ENCODE peak calls at places on chromosomes 3 and 15, in nine cellular contexts. One of them, this sample, is unnamed.

GRCh38 chr15:70378126-70379031 is 280.7 kb upstream of the TLE3 start:
- DNase-seq in mesothelial cell of epicardium: peak
- DNase-seq in HL-60: no peak
- DNase-seq in sciatic nerve: peak
- DNase-seq in heart right ventricle: no peak
- DNase-seq in amniotic epithelial cell: no peak
- DNase-seq in Calu3: no peak
- DNase-seq in KBM-7: no peak
- DNase-seq in RWPE2: no peak
- DNase-seq in this sample: no peak

GRCh38 chr3:71702131-71703024 is 22.8 kb downstream of the EIF4E3 start:
- DNase-seq in mesothelial cell of epicardium: no peak
- DNase-seq in HL-60: peak
- DNase-seq in sciatic nerve: no peak
- DNase-seq in heart right ventricle: no peak
- DNase-seq in amniotic epithelial cell: peak
- DNase-seq in Calu3: peak
- DNase-seq in KBM-7: peak
- DNase-seq in RWPE2: no peak
- DNase-seq in this sample: no peak

GRCh38 chr3:29972594-29972993 is 633.8 kb upstream of the TGFBR2 start:
- DNase-seq in mesothelial cell of epicardium: no peak
- DNase-seq in HL-60: no peak
- DNase-seq in sciatic nerve: no peak
- DNase-seq in heart right ventricle: no peak
- DNase-seq in amniotic epithelial cell: peak
- DNase-seq in Calu3: no peak
- DNase-seq in KBM-7: no peak
- DNase-seq in RWPE2: no peak
- DNase-seq in this sample: no peak

GRCh38 chr3:46488735-46489361 is 8.9 kb upstream of the RTP3 start:
- DNase-seq in mesothelial cell of epicardium: peak
- DNase-seq in HL-60: peak
- DNase-seq in sciatic nerve: peak
- DNase-seq in heart right ventricle: peak
- DNase-seq in amniotic epithelial cell: peak
- DNase-seq in Calu3: peak
- DNase-seq in KBM-7: peak
- DNase-seq in RWPE2: peak
- DNase-seq in this sample: peak

GRCh38 chr3:64902991-64903390 is 215.2 kb upstream of the ADAMTS9 start:
- DNase-seq in mesothelial cell of epicardium: no peak
- DNase-seq in HL-60: no peak
- DNase-seq in sciatic nerve: no peak
- DNase-seq in heart right ventricle: no peak
- DNase-seq in amniotic epithelial cell: peak
- DNase-seq in Calu3: no peak
- DNase-seq in KBM-7: no peak
- DNase-seq in RWPE2: no peak
- DNase-seq in this sample: no peak

GRCh38 chr3:172158741-172159140 is 119.4 kb downstream of the FNDC3B start:
- DNase-seq in mesothelial cell of epicardium: no peak
- DNase-seq in HL-60: no peak
- DNase-seq in sciatic nerve: no peak
- DNase-seq in heart right ventricle: no peak
- DNase-seq in amniotic epithelial cell: no peak
- DNase-seq in Calu3: no peak
- DNase-seq in KBM-7: no peak
- DNase-seq in RWPE2: no peak
- DNase-seq in this sample: no peak

GRCh38 chr3:192824313-192824712 is 93.3 kb downstream of the MB21D2 start:
- DNase-seq in mesothelial cell of epicardium: no peak
- DNase-seq in HL-60: no peak
- DNase-seq in sciatic nerve: no peak
- DNase-seq in heart right ventricle: no peak
- DNase-seq in amniotic epithelial cell: no peak
- DNase-seq in Calu3: no peak
- DNase-seq in KBM-7: no peak
- DNase-seq in RWPE2: no peak
- DNase-seq in this sample: no peak

GRCh38 chr3:131260525-131260924 is 121.0 kb upstream of the NUDT16 start:
- DNase-seq in mesothelial cell of epicardium: no peak
- DNase-seq in HL-60: no peak
- DNase-seq in sciatic nerve: no peak
- DNase-seq in heart right ventricle: no peak
- DNase-seq in amniotic epithelial cell: peak
- DNase-seq in Calu3: no peak
- DNase-seq in KBM-7: no peak
- DNase-seq in RWPE2: no peak
- DNase-seq in this sample: no peak

GRCh38 chr3:114615535-114616064 is 321.8 kb downstream of the TIGIT start:
- DNase-seq in mesothelial cell of epicardium: no peak
- DNase-seq in HL-60: no peak
- DNase-seq in sciatic nerve: no peak
- DNase-seq in heart right ventricle: no peak
- DNase-seq in amniotic epithelial cell: no peak
- DNase-seq in Calu3: no peak
- DNase-seq in KBM-7: no peak
- DNase-seq in RWPE2: no peak
- DNase-seq in this sample: no peak

GRCh38 chr3:11211531-11212300 is 57.4 kb downstream of the HRH1 start:
- DNase-seq in mesothelial cell of epicardium: no peak
- DNase-seq in HL-60: no peak
- DNase-seq in sciatic nerve: peak
- DNase-seq in heart right ventricle: no peak
- DNase-seq in amniotic epithelial cell: peak
- DNase-seq in Calu3: no peak
- DNase-seq in KBM-7: no peak
- DNase-seq in RWPE2: no peak
- DNase-seq in this sample: no peak